ENCODE peak calls at places on chromosomes 6 and 20, in five cellular contexts. Z is NCI-H1105 treated with DMSO at 0.1 percent for 48 hours; O is kidney epithelial cell; I is stimulated activated CD8-positive, alpha-beta memory T cell treated with anti-CD3 and anti-CD28 coated beads, Interleukin-12 subunit alpha, Interleukin-12 subunit beta, amount 100 ng/mL, for 1 hour; X is left ventricle myocardium inferior. H is an unnamed sample.

GRCh38 chr6:57324538-57324937 is 7.1 kb downstream of the PRIM2 start:
- DNase-seq in Z (peak; percentile 28), X (no peak), I (no peak), O (no peak), H (no peak)

GRCh38 chr20:4342631-4343030 is 327.3 kb upstream of the RNF24 start:
- DNase-seq in Z (no peak), O (no peak), X (no peak), I (no peak), H (no peak)

GRCh38 chr20:55632592-55632991 is 372.7 kb downstream of the CBLN4 start:
- DNase-seq in O (no peak), X (no peak), Z (no peak), I (no peak), H (no peak)

GRCh38 chr6:75044846-75045245 is 161.0 kb downstream of the COL12A1 start:
- DNase-seq in O (no peak), Z (no peak), X (no peak), I (no peak), H (no peak)

GRCh38 chr20:64168381-64169088 is 4.3 kb downstream of the MYT1 start:
- DNase-seq in O (no peak), X (no peak), Z (no peak), I (no peak), H (no peak)

GRCh38 chr6:160634706-160635105 is 29.4 kb downstream of the LPA start:
- DNase-seq in X (no peak), I (no peak), Z (no peak), O (no peak), H (no peak)

GRCh38 chr6:139439278-139439813 is 64.9 kb upstream of the CITED2 start:
- DNase-seq in Z (no peak), X (no peak), O (no peak), I (no peak), H (no peak)

GRCh38 chr6:31172973-31173384 is 2.5 kb upstream of the POU5F1 start:
- DNase-seq in I (no peak), X (no peak), O (no peak), Z (no peak), H (no peak)

GRCh38 chr6:5175195-5175594 is 85.6 kb downstream of the LYRM4 start:
- DNase-seq in X (no peak), I (no peak), O (no peak), Z (no peak), H (no peak)

GRCh38 chr20:25046181-25046641 is 11.7 kb downstream of the ACSS1 start:
- DNase-seq in I (no peak), X (peak; percentile 78), O (no peak), Z (no peak), H (peak; percentile 72)

GRCh38 chr20:43040427-43040826 is 149.3 kb downstream of the PTPRT start:
- DNase-seq in O (no peak), Z (no peak), X (no peak), I (no peak), H (no peak)

GRCh38 chr6:42394881-42395620 is 56.7 kb downstream of the TRERF1 start:
- DNase-seq in X (no peak), O (no peak), Z (no peak), I (no peak), H (no peak)

GRCh38 chr20:18722381-18722780 is 91.2 kb upstream of the SCP2D1 start:
- DNase-seq in I (no peak), Z (no peak), X (no peak), O (no peak), H (no peak)

GRCh38 chr6:32152414-32153251 is 894 bp upstream of the PRRT1 start:
- DNase-seq in Z (no peak), I (no peak), O (no peak), X (no peak), H (no peak)

GRCh38 chr6:20877008-20877937 is 343.0 kb downstream of the CDKAL1 start:
- DNase-seq in I (no peak), X (no peak), Z (no peak), O (peak; percentile 97), H (peak; percentile 44)

GRCh38 chr6:56366112-56366852 is 118.9 kb upstream of the COL21A1 start:
- DNase-seq in I (no peak), X (no peak), O (no peak), Z (no peak), H (no peak)

GRCh38 chr6:2498224-2498623 is 252.5 kb downstream of the MYLK4 start:
- DNase-seq in I (no peak), X (no peak), O (peak; percentile 76), Z (peak; percentile 70), H (no peak)

GRCh38 chr6:1689141-1689540 is 79.4 kb downstream of the FOXC1 start:
- DNase-seq in X (no peak), O (no peak), Z (no peak), I (no peak), H (no peak)

GRCh38 chr6:85764844-85765243 is 122.2 kb upstream of the SYNCRIP start:
- DNase-seq in I (no peak), X (no peak), Z (no peak), O (no peak), H (no peak)

GRCh38 chr6:130848945-130849344 is 21.7 kb downstream of the SMLR1 start:
- DNase-seq in Z (no peak), O (no peak), X (no peak), I (no peak), H (no peak)

H was measured in heart left ventricle.